ENCODE peak calls at places on chromosome 11, in eight cellular contexts. P is SK-N-SH; E is cardiac muscle cell; V is activated CD8-positive, alpha-beta T cell treated with anti-CD3 and anti-CD28 coated beads for 36 hours; B is neural progenitor cell; A is uterus; R is CD8-positive, alpha-beta T cell; M is fibroblast of lung. H is an unnamed sample.

GRCh38 chr11:16511109-16511806 is 154.9 kb upstream of the SOX6 start:
- DNase-seq in P (no peak), E (peak; percentile 3), V (no peak), B (no peak), A (no peak), R (no peak), M (peak; percentile 80), H (peak; percentile 72)

GRCh38 chr11:35483131-35483800 is 42.1 kb downstream of the PAMR1 start:
- DNase-seq in P (no peak), E (peak; percentile 25), V (no peak), B (no peak), A (no peak), R (no peak), M (peak; percentile 28), H (no peak)

GRCh38 chr11:121352301-121352891 is 59.8 kb downstream of the SC5D start:
- DNase-seq in P (no peak), E (no peak), V (no peak), B (no peak), A (peak; percentile 36), R (no peak), M (no peak), H (no peak)

GRCh38 chr11:6418199-6418957 is 516 bp downstream of the APBB1 start:
- DNase-seq in P (no peak), E (no peak), V (peak; percentile 22), B (peak; percentile 76), A (peak; percentile 40), R (no peak), M (no peak), H (no peak)

GRCh38 chr11:75771646-75772410 is 3.2 kb downstream of the DGAT2 start:
- DNase-seq in P (no peak), E (peak; percentile 91), V (no peak), B (no peak), A (no peak), R (no peak), M (peak; percentile 83), H (peak; percentile 94)

GRCh38 chr11:8442301-8442700 is 151.7 kb downstream of the STK33 start:
- DNase-seq in P (peak; percentile 4), E (no peak), V (no peak), B (peak; percentile 53), A (no peak), R (no peak), M (no peak), H (no peak)

GRCh38 chr11:64419818-64420485 is 61.0 kb downstream of the RPS6KA4 start:
- DNase-seq in P (no peak), E (peak; percentile 85), V (no peak), B (no peak), A (no peak), R (no peak), M (peak; percentile 25), H (peak; percentile 23)

GRCh38 chr11:1327064-1327460 is 17.6 kb upstream of the TOLLIP start:
- DNase-seq in P (no peak), E (no peak), V (no peak), B (no peak), A (no peak), R (no peak), M (peak; percentile 47), H (no peak)

GRCh38 chr11:128503231-128503991 is 83.9 kb downstream of the ETS1 start:
- DNase-seq in P (no peak), E (peak; percentile 65), V (peak; percentile 66), B (no peak), A (no peak), R (no peak), M (peak; percentile 87), H (peak; percentile 90)

GRCh38 chr11:36458129-36458918 is 51.7 kb downstream of the TRAF6 start:
- DNase-seq in P (no peak), E (no peak), V (no peak), B (no peak), A (no peak), R (no peak), M (no peak), H (no peak)

GRCh38 chr11:120182357-120182756 is 28.5 kb upstream of the OAF start:
- DNase-seq in P (no peak), E (no peak), V (no peak), B (peak; percentile 54), A (no peak), R (no peak), M (no peak), H (no peak)

GRCh38 chr11:56932572-56933235 is 56.0 kb upstream of the OR5AK2 start:
- DNase-seq in P (no peak), E (peak; percentile 45), V (no peak), B (no peak), A (no peak), R (no peak), M (peak; percentile 1), H (peak; percentile 95)

GRCh38 chr11:35116762-35117588 is 22.0 kb upstream of the CD44 start:
- DNase-seq in P (no peak), E (peak; percentile 50), V (no peak), B (no peak), A (peak; percentile 64), R (no peak), M (peak; percentile 77), H (peak; percentile 9)

GRCh38 chr11:99422581-99423434 is 402.1 kb downstream of the CNTN5 start:
- DNase-seq in P (no peak), E (no peak), V (no peak), B (no peak), A (no peak), R (no peak), M (peak; percentile 11), H (no peak)

GRCh38 chr11:18001191-18001590 is 11.7 kb downstream of the SERGEF start:
- DNase-seq in P (no peak), E (no peak), V (no peak), B (no peak), A (no peak), R (no peak), M (peak; percentile 21), H (no peak)

GRCh38 chr11:3001496-3001895 is 9.4 kb upstream of the NAP1L4 start:
- DNase-seq in P (peak; percentile 55), E (no peak), V (no peak), B (no peak), A (no peak), R (no peak), M (no peak), H (no peak)

GRCh38 chr11:47233989-47234668 is 14.5 kb downstream of the ACP2 start:
- DNase-seq in P (peak; percentile 31), E (peak; percentile 83), V (peak; percentile 19), B (peak; percentile 59), A (peak; percentile 33), R (no peak), M (peak; percentile 77), H (peak; percentile 57)

GRCh38 chr11:134598368-134598767 is 186.3 kb upstream of the B3GAT1 start:
- DNase-seq in P (no peak), E (no peak), V (no peak), B (no peak), A (no peak), R (no peak), M (no peak), H (no peak)

DNA sequence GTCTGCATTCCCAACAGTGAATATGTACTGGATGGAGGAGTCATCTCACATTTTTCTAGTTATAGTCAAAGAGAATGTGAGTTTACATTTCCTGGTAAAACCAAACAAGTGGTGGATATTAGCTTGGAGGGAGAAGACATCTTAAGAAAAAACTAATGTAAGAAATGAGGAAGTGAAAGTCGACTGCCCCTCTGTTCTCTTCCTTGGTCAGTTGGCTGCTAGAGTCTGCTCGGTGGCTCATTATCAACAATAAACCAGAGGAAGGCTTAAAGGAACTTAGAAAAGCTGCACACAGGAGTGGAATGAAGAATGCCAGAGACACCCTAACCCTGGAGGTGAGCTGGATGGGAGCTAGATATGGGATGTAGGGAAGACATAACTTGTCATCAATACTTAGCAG is 5.8 kb downstream of the SLC22A9 start:
- DNase-seq in P (no peak), E (no peak), V (no peak), B (no peak), A (no peak), R (no peak), M (no peak), H (no peak)
- TF ChIP-seq CTCF in P (no peak), E (no peak), V (no peak), B (no peak), A (no peak), R (no peak), M (no peak), H (no peak)

GRCh38 chr11:125625594-125626380 is 824 bp downstream of the CHEK1 start:
- DNase-seq in P (peak; percentile 88), E (peak; percentile 93), V (peak; percentile 90), B (peak; percentile 98), A (peak; percentile 88), R (peak; percentile 86), M (peak; percentile 91), H (peak; percentile 97)

GRCh38 chr11:125624756-125625213 is at the start of gene CHEK1:
- DNase-seq in P (no peak), E (no peak), V (no peak), B (no peak), A (no peak), R (no peak), M (no peak), H (no peak)

GRCh38 chr11:125626381-125626950 is 1.5 kb downstream of the CHEK1 start:
- DNase-seq in P (no peak), E (no peak), V (peak; percentile 50), B (no peak), A (no peak), R (peak; percentile 22), M (no peak), H (no peak)

GRCh38 chr11:125625225-125625593 is 246 bp downstream of the CHEK1 start:
- DNase-seq in P (no peak), E (no peak), V (no peak), B (no peak), A (no peak), R (no peak), M (no peak), H (no peak)

DNA sequence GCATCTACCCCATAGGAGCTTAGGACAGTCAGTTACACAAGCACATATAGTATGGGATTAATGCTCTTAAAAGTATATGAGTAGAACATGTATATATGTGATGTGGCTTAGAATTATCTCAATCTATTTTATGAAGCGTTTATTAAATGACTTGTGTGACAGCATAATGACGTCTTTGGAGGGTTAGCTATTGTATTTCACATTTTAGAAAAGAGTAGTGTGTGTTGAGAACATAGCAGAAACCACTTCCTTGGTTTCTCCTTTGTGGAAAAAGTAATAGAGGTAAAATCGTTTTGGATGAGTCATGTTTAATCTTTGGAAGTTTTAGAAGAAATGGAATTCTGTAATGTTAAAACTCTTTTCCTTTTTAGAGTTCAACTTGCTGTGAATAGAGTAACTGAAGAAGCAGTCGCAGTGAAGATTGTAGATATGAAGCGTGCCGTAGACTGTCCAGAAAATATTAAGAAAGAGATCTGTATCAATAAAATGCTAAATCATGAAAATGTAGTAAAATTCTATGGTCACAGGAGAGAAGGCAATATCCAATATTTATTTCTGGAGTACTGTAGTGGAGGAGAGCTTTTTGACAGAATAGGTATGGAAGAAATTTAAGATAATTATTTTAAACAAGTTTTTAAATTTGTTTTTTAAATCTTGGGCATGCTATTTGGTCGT is 2.4 kb downstream of the CHEK1 start:
- DNase-seq in P (no peak), E (no peak), V (no peak), B (no peak), A (no peak), R (no peak), M (peak; percentile 11), H (peak; percentile 10)
- TF ChIP-seq CTCF in P (no peak), E (no peak), V (no peak), B (no peak), A (no peak), R (no peak), M (no peak), H (no peak)

GRCh38 chr11:114026355-114026754 is 33.2 kb upstream of the ZBTB16 start:
- DNase-seq in P (no peak), E (peak; percentile 50), V (peak; percentile 57), B (peak; percentile 66), A (no peak), R (peak; percentile 28), M (peak; percentile 39), H (peak; percentile 34)
- TF ChIP-seq CTCF in P (peak; percentile 10), E (peak; percentile 42), V (peak; percentile 20), B (peak; percentile 48), A (no peak), R (no peak), M (no peak), H (no peak)

GRCh38 chr11:9831122-9831521 is 167.2 kb downstream of the SWAP70 start:
- DNase-seq in P (no peak), E (no peak), V (no peak), B (no peak), A (no peak), R (no peak), M (no peak), H (no peak)
- TF ChIP-seq CTCF in P (no peak), E (no peak), V (no peak), B (no peak), A (no peak), R (no peak), M (no peak), H (no peak)

H was measured in MCF 10A.